ENCODE peak calls at places on chromosomes 2 and 18, in five cellular contexts. L is Peyer's patch, F is hepatic stellate cell, X is ELR, A is esophagus squamous epithelium. K is an unnamed sample.
A peak's percentile ranks its signal among the peaks of the same experiment; 100 is the strongest.

GRCh38 chr2:127735537-127736399 is 34.5 kb downstream of the SFT2D3 start:
- DNase-seq in L (no peak), F (no peak), X (peak; percentile 15), A (no peak), K (no peak)

GRCh38 chr2:119463990-119464389 is 32.3 kb downstream of the TMEM37 start:
- DNase-seq in X (no peak), A (no peak), F (no peak), L (no peak), K (no peak)

GRCh38 chr2:120538691-120539420 is 192.9 kb downstream of the INHBB start:
- DNase-seq in A (no peak), F (no peak), L (no peak), X (no peak), K (no peak)

GRCh38 chr2:36490749-36491148 is 107.2 kb downstream of the FEZ2 start:
- DNase-seq in X (no peak), L (no peak), F (no peak), A (no peak), K (no peak)

GRCh38 chr2:1639086-1639858 is 105.0 kb downstream of the PXDN start:
- DNase-seq in L (no peak), F (no peak), X (no peak), A (no peak), K (no peak)

GRCh38 chr2:105406221-105406620 is 7.4 kb upstream of the FHL2 start:
- DNase-seq in L (no peak), A (no peak), F (peak; percentile 84), X (peak; percentile 95), K (peak; percentile 72)

GRCh38 chr18:13543144-13543543 is 183.2 kb downstream of the FAM210A start:
- DNase-seq in X (no peak), A (no peak), L (no peak), F (no peak), K (no peak)

GRCh38 chr2:44100351-44100750 is 68.3 kb upstream of the PPM1B start:
- DNase-seq in X (peak; percentile 98), F (peak; percentile 72), A (peak; percentile 3), L (peak; percentile 52), K (peak; percentile 93)

K was measured in HS-27A.